ENCODE peak calls at places on chromosomes 5 and 9, in ten cellular contexts. U is G401; K is stimulated activated naive CD4-positive, alpha-beta T cell; M is activated T-helper 1 cell treated with Interleukin-2 at 50 U/mL for 16 hours; Q is right atrium auricular region; B is kidney tubule cell; G is stimulated activated CD8-positive, alpha-beta memory T cell treated with anti-CD3 and anti-CD28 coated beads, Interleukin-15, amount 100 ng/mL, for 4 hours; C is T-cell; T is AG09319; H is iPS-NIHi11. L is an unnamed sample.

GRCh38 chr9:806285-807156 is 35.0 kb upstream of the DMRT1 start:
- DNase-seq in U (peak), K (no peak), M (no peak), Q (no peak), B (peak), G (no peak), C (no peak), T (no peak), H (peak), L (no peak)

GRCh38 chr9:81083062-81083461 is 606.3 kb downstream of the TLE1 start:
- DNase-seq in U (no peak), K (no peak), M (no peak), Q (no peak), B (peak), G (no peak), C (no peak), T (no peak), H (peak), L (no peak)

GRCh38 chr9:35193762-35194161 is 32.0 kb downstream of the UNC13B start:
- DNase-seq in U (no peak), K (no peak), M (no peak), Q (no peak), B (no peak), G (no peak), C (no peak), T (no peak), H (no peak), L (no peak)

GRCh38 chr9:113857875-113858274 is 18.2 kb upstream of the ZNF618 start:
- DNase-seq in U (no peak), K (no peak), M (no peak), Q (no peak), B (no peak), G (no peak), C (no peak), T (no peak), H (peak), L (no peak)

GRCh38 chr9:134010774-134011173 is 14.5 kb upstream of the BRD3OS start:
- DNase-seq in U (no peak), K (no peak), M (no peak), Q (no peak), B (no peak), G (no peak), C (no peak), T (no peak), H (no peak), L (no peak)

GRCh38 chr5:150155258-150156032 is at the start of gene PDGFRB:
- DNase-seq in U (no peak), K (no peak), M (no peak), Q (peak), B (no peak), G (peak), C (peak), T (peak), H (peak), L (peak)

GRCh38 chr5:62299600-62299999 is 6.4 kb upstream of the KIF2A start:
- DNase-seq in U (no peak), K (peak), M (no peak), Q (no peak), B (no peak), G (no peak), C (no peak), T (no peak), H (no peak), L (no peak)

GRCh38 chr9:107227696-107228258 is 55.3 kb upstream of the RAD23B start:
- DNase-seq in U (no peak), K (no peak), M (no peak), Q (no peak), B (no peak), G (no peak), C (no peak), T (no peak), H (no peak), L (no peak)

GRCh38 chr9:127311239-127311741 is 46.7 kb downstream of the GARNL3 start:
- DNase-seq in U (peak), K (no peak), M (no peak), Q (peak), B (peak), G (no peak), C (no peak), T (peak), H (peak), L (peak)

GRCh38 chr9:6441269-6441668 is 28.3 kb downstream of the UHRF2 start:
- DNase-seq in U (no peak), K (no peak), M (no peak), Q (no peak), B (peak), G (no peak), C (no peak), T (no peak), H (no peak), L (no peak)

GRCh38 chr9:36492849-36493248 is 79.8 kb upstream of the MELK start:
- DNase-seq in U (no peak), K (peak), M (no peak), Q (no peak), B (no peak), G (no peak), C (no peak), T (no peak), H (no peak), L (no peak)

GRCh38 chr5:3449481-3449880 is 146.2 kb upstream of the IRX1 start:
- DNase-seq in U (no peak), K (no peak), M (no peak), Q (no peak), B (no peak), G (no peak), C (no peak), T (no peak), H (no peak), L (no peak)

GRCh38 chr5:150458819-150459557 is 9.4 kb upstream of the RPS14 start:
- DNase-seq in U (peak), K (peak), M (peak), Q (peak), B (peak), G (peak), C (peak), T (no peak), H (peak), L (peak)